ENCODE peak calls at places on chromosomes 4 and X, in seven cellular contexts. R, F, N, V, Y, B and D are unnamed samples.

GRCh38 chr4:123559955-123560669 is 163.5 kb downstream of the SPRY1 start:
- DNase-seq in R (peak), N (no peak), V (no peak), B (peak), Y (no peak), F (no peak), D (no peak)

GRCh38 chr4:762211-763190 is 56.9 kb downstream of the PCGF3 start:
- DNase-seq in B (peak), V (no peak), F (peak), N (no peak), R (no peak), Y (peak), D (no peak)

GRCh38 chr4:121041307-121042090 is 30.8 kb downstream of the NDNF start:
- DNase-seq in N (no peak), R (no peak), Y (no peak), F (no peak), B (no peak), V (no peak), D (no peak)

GRCh38 chr4:177441061-177441802 is 1.0 kb downstream of the AGA start:
- DNase-seq in N (no peak), B (peak), F (no peak), R (peak), V (no peak), Y (peak), D (no peak)

GRCh38 chrX:134173541-134174272 is 63.3 kb upstream of the CCDC160 start:
- DNase-seq in V (no peak), N (no peak), B (no peak), F (no peak), R (no peak), Y (no peak), D (no peak)

GRCh38 chr4:128606173-128606572 is 203.3 kb upstream of the JADE1 start:
- DNase-seq in B (peak), Y (no peak), F (no peak), N (no peak), V (no peak), R (peak), D (no peak)

GRCh38 chrX:154317391-154318000 is 21.9 kb downstream of the TKTL1 start:
- DNase-seq in B (peak), R (peak), N (no peak), V (no peak), Y (no peak), F (no peak), D (no peak)

GRCh38 chr4:157023941-157024340 is 52.0 kb upstream of the GLRB start:
- DNase-seq in V (no peak), B (no peak), R (no peak), Y (no peak), F (no peak), N (no peak), D (no peak)

GRCh38 chr4:33512397-33512796 is 2731.9 kb downstream of the ARAP2 start:
- DNase-seq in V (no peak), F (no peak), R (no peak), N (no peak), B (no peak), Y (no peak), D (no peak)

GRCh38 chrX:150664290-150664689 is 28.9 kb upstream of the MTMR1 start:
- DNase-seq in F (peak), V (no peak), Y (peak), R (no peak), B (no peak), N (no peak), D (no peak)

GRCh38 chr4:1179089-1179441 is 6.7 kb upstream of the SPON2 start:
- DNase-seq in R (no peak), N (no peak), B (no peak), F (peak), V (no peak), Y (no peak), D (no peak)

GRCh38 chr4:8836664-8837171 is 34.9 kb downstream of the HMX1 start:
- DNase-seq in N (no peak), V (no peak), B (no peak), R (no peak), F (peak), Y (peak), D (no peak)

GRCh38 chr4:52052475-52052780 is 1.3 kb downstream of the SPATA18 start:
- DNase-seq in Y (no peak), N (no peak), V (no peak), R (peak), B (peak), F (no peak), D (no peak)

GRCh38 chr4:112231779-112232713 is at the start of gene AP1AR:
- DNase-seq in R (peak), V (no peak), B (peak), N (peak), F (peak), Y (peak), D (no peak)
- TF ChIP-seq CTCF in R (peak), V (peak), B (peak), N (peak), F (peak), Y (peak), D (peak)

DNA sequence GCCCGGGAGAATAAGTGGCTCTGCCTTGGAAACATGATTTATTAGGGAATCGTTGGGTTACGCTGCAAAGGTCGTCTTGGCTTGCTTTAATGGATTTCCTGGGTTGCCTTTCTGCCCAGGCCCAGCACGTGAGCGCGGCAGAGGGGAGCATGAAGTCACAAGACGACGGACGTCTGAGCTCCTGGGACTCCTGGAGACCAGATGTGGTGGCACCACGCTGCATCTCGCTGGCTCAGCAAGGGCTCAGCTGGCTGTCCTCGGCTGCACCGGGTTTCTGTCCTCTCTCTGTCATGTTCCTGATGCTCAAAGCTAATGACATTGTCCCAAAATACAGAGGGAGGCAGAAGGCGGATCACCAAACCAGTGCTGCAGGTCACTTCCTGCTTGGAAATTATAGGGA is 61.1 kb downstream of the C4orf50 start:
- DNase-seq in Y (no peak), V (no peak), F (no peak), R (no peak), N (no peak), B (no peak), D (no peak)
- H3K4me3 ChIP-seq in Y (no peak), V (no peak), F (no peak), R (no peak), N (no peak), B (no peak), D (no peak)

DNA sequence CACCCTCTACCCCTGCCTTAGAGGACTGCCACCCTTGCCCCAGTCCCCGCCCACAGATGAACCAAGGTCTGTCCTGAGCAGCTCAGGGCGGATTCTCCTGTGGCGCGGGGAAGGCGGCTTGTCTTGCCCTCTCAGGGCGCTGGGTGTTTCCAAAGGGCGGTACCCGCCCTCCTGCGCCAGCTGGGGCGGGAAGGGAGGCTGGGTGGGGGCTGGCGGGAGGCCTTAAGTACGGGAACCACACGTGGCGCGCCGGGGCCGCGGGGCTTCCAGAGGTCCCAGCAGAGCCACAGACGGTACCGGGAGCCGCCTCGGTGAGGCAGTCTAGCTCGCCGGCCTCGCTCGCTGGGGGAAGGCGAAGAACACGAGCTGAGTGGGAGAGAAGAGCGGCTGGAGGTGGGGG is 361.1 kb downstream of the MID1IP1 start:
- DNase-seq in N (no peak), F (peak), V (no peak), Y (peak), B (no peak), R (no peak), D (no peak)
- TF ChIP-seq CTCF in N (peak), F (no peak), V (peak), Y (peak), B (no peak), R (no peak), D (no peak)

GRCh38 chr4:124879195-124879594 is 166.7 kb upstream of the ANKRD50 start:
- DNase-seq in R (no peak), Y (no peak), V (no peak), F (no peak), B (no peak), N (no peak), D (no peak)
- H3K4me3 ChIP-seq in R (no peak), Y (no peak), V (no peak), F (no peak), B (no peak), N (no peak), D (no peak)

GRCh38 chr4:125315571-125316390 is 1.0 kb downstream of the FAT4 start:
- DNase-seq in B (peak), V (no peak), N (no peak), R (peak), F (peak), Y (peak), D (no peak)
- TF ChIP-seq CTCF in B (peak), V (peak), N (peak), R (peak), F (peak), Y (peak), D (peak)